ENCODE peak calls at places on chromosomes 12 and 14, in six cellular contexts. One of them, this sample, is unnamed.

GRCh38 chr14:60248697-60249314 is at the start of gene PPM1A:
- DNase-seq in Caco-2: peak
- DNase-seq in WERI-Rb-1: peak
- DNase-seq in BE2C: peak
- DNase-seq in GM23338: peak
- DNase-seq in mammary epithelial cell: peak
- DNase-seq in this sample: peak

GRCh38 chr12:122085006-122085405 is 6.5 kb downstream of the MLXIP start:
- DNase-seq in Caco-2: no peak
- DNase-seq in WERI-Rb-1: peak
- DNase-seq in BE2C: no peak
- DNase-seq in GM23338: no peak
- DNase-seq in mammary epithelial cell: no peak
- DNase-seq in this sample: no peak

GRCh38 chr12:80858356-80858755 is 79.4 kb downstream of the LIN7A start:
- DNase-seq in Caco-2: no peak
- DNase-seq in WERI-Rb-1: no peak
- DNase-seq in BE2C: no peak
- DNase-seq in GM23338: no peak
- DNase-seq in mammary epithelial cell: no peak
- DNase-seq in this sample: no peak

GRCh38 chr12:2095878-2096277 is 43.1 kb downstream of the CACNA1C start:
- DNase-seq in Caco-2: no peak
- DNase-seq in WERI-Rb-1: no peak
- DNase-seq in BE2C: no peak
- DNase-seq in GM23338: no peak
- DNase-seq in mammary epithelial cell: peak
- DNase-seq in this sample: no peak

GRCh38 chr12:84272324-84272723 is 640.3 kb downstream of the SLC6A15 start:
- DNase-seq in Caco-2: no peak
- DNase-seq in WERI-Rb-1: no peak
- DNase-seq in BE2C: no peak
- DNase-seq in GM23338: no peak
- DNase-seq in mammary epithelial cell: no peak
- DNase-seq in this sample: no peak

GRCh38 chr14:27387458-27387857 is 789.6 kb upstream of the NOVA1 start:
- DNase-seq in Caco-2: no peak
- DNase-seq in WERI-Rb-1: no peak
- DNase-seq in BE2C: no peak
- DNase-seq in GM23338: no peak
- DNase-seq in mammary epithelial cell: no peak
- DNase-seq in this sample: no peak

GRCh38 chr12:12804432-12804886 is 8.7 kb upstream of the DDX47 start:
- DNase-seq in Caco-2: no peak
- DNase-seq in WERI-Rb-1: no peak
- DNase-seq in BE2C: no peak
- DNase-seq in GM23338: no peak
- DNase-seq in mammary epithelial cell: peak
- DNase-seq in this sample: no peak

GRCh38 chr14:26775765-26776577 is 178.1 kb upstream of the NOVA1 start:
- DNase-seq in Caco-2: no peak
- DNase-seq in WERI-Rb-1: no peak
- DNase-seq in BE2C: no peak
- DNase-seq in GM23338: no peak
- DNase-seq in mammary epithelial cell: no peak
- DNase-seq in this sample: no peak

GRCh38 chr12:57176139-57176477 is 28.7 kb upstream of the LRP1-AS start:
- DNase-seq in Caco-2: no peak
- DNase-seq in WERI-Rb-1: no peak
- DNase-seq in BE2C: no peak
- DNase-seq in GM23338: no peak
- DNase-seq in mammary epithelial cell: no peak
- DNase-seq in this sample: no peak

GRCh38 chr12:52650520-52651081 is 1.4 kb downstream of the KRT2 start:
- DNase-seq in Caco-2: no peak
- DNase-seq in WERI-Rb-1: no peak
- DNase-seq in BE2C: no peak
- DNase-seq in GM23338: no peak
- DNase-seq in mammary epithelial cell: no peak
- DNase-seq in this sample: no peak

GRCh38 chr12:75850751-75851462 is 180.7 kb downstream of the PHLDA1 start:
- DNase-seq in Caco-2: no peak
- DNase-seq in WERI-Rb-1: no peak
- DNase-seq in BE2C: peak
- DNase-seq in GM23338: no peak
- DNase-seq in mammary epithelial cell: peak
- DNase-seq in this sample: no peak

GRCh38 chr14:90572461-90573150 is 175.8 kb downstream of the CALM1 start:
- DNase-seq in Caco-2: no peak
- DNase-seq in WERI-Rb-1: no peak
- DNase-seq in BE2C: no peak
- DNase-seq in GM23338: no peak
- DNase-seq in mammary epithelial cell: no peak
- DNase-seq in this sample: no peak

GRCh38 chr12:28212182-28212581 is 21.9 kb downstream of the CCDC91 start:
- DNase-seq in Caco-2: no peak
- DNase-seq in WERI-Rb-1: no peak
- DNase-seq in BE2C: no peak
- DNase-seq in GM23338: no peak
- DNase-seq in mammary epithelial cell: no peak
- DNase-seq in this sample: no peak

GRCh38 chr12:69873429-69873828 is 48.4 kb downstream of the MYRFL start:
- DNase-seq in Caco-2: no peak
- DNase-seq in WERI-Rb-1: no peak
- DNase-seq in BE2C: no peak
- DNase-seq in GM23338: no peak
- DNase-seq in mammary epithelial cell: peak
- DNase-seq in this sample: no peak

GRCh38 chr12:2163172-2163927 is 110.6 kb downstream of the CACNA1C start:
- DNase-seq in Caco-2: no peak
- DNase-seq in WERI-Rb-1: no peak
- DNase-seq in BE2C: no peak
- DNase-seq in GM23338: no peak
- DNase-seq in mammary epithelial cell: no peak
- DNase-seq in this sample: no peak

DNA sequence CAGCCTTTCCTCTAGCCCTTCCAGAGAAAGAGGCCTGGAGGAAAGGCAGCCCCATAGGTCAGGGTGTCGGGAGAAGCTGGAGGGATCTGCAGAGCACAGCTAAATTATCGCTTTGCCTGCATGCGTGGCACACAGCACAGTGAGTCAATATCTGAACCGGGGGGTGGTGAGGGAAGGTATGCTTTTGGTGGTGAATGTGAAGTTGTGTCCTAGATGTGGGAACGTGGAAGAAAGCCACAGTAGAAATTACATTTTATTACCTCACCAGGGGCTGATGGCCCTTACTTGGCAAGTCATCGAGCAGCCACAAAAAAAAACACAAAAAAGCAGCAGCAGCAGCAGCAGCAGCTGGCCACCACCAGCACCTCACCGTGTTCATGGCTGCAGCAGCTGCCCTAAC is 243.1 kb downstream of the EGLN3 start:
- DNase-seq in Caco-2: no peak
- DNase-seq in WERI-Rb-1: no peak
- DNase-seq in BE2C: no peak
- DNase-seq in GM23338: no peak
- DNase-seq in mammary epithelial cell: no peak
- DNase-seq in this sample: no peak
- TF ChIP-seq CTCF in Caco-2: no peak
- TF ChIP-seq CTCF in WERI-Rb-1: no peak
- TF ChIP-seq CTCF in BE2C: no peak
- TF ChIP-seq CTCF in GM23338: no peak
- TF ChIP-seq CTCF in mammary epithelial cell: no peak
- TF ChIP-seq CTCF in this sample: no peak

DNA sequence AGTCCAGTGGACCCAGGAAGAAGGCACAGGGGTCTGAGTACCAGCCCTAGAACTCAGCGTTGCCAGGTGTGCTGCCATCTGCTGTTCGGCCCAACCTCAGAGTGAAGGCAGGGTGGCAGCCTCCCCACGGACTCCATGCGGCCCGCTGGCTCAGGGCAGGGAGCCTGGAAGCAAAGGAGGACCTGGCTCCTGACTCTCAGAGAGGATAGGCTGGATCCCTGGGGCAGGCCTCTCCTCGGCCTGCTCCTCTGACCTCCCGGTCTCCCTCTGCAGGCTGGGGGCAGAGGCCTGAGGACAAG is 10.1 kb downstream of the MCRS1 start:
- DNase-seq in Caco-2: peak
- DNase-seq in WERI-Rb-1: no peak
- DNase-seq in BE2C: no peak
- DNase-seq in GM23338: peak
- DNase-seq in mammary epithelial cell: no peak
- DNase-seq in this sample: no peak
- TF ChIP-seq CTCF in Caco-2: peak
- TF ChIP-seq CTCF in WERI-Rb-1: peak
- TF ChIP-seq CTCF in BE2C: peak
- TF ChIP-seq CTCF in GM23338: no peak
- TF ChIP-seq CTCF in mammary epithelial cell: peak
- TF ChIP-seq CTCF in this sample: peak

GRCh38 chr12:101570022-101570421 is 24.7 kb upstream of the MYBPC1 start:
- DNase-seq in Caco-2: peak
- DNase-seq in WERI-Rb-1: no peak
- DNase-seq in BE2C: no peak
- DNase-seq in GM23338: peak
- DNase-seq in mammary epithelial cell: peak
- DNase-seq in this sample: no peak

GRCh38 chr12:101563197-101563596 is 31.6 kb upstream of the MYBPC1 start:
- DNase-seq in Caco-2: no peak
- DNase-seq in WERI-Rb-1: no peak
- DNase-seq in BE2C: no peak
- DNase-seq in GM23338: no peak
- DNase-seq in mammary epithelial cell: peak
- DNase-seq in this sample: no peak

GRCh38 chr12:101566318-101566717 is 28.5 kb upstream of the MYBPC1 start:
- DNase-seq in Caco-2: no peak
- DNase-seq in WERI-Rb-1: no peak
- DNase-seq in BE2C: no peak
- DNase-seq in GM23338: peak
- DNase-seq in mammary epithelial cell: no peak
- DNase-seq in this sample: no peak

GRCh38 chr12:101567918-101568317 is 26.9 kb upstream of the MYBPC1 start:
- DNase-seq in Caco-2: no peak
- DNase-seq in WERI-Rb-1: no peak
- DNase-seq in BE2C: no peak
- DNase-seq in GM23338: no peak
- DNase-seq in mammary epithelial cell: no peak
- DNase-seq in this sample: no peak

GRCh38 chr12:101564912-101565311 is 29.9 kb upstream of the MYBPC1 start:
- DNase-seq in Caco-2: no peak
- DNase-seq in WERI-Rb-1: no peak
- DNase-seq in BE2C: no peak
- DNase-seq in GM23338: peak
- DNase-seq in mammary epithelial cell: no peak
- DNase-seq in this sample: no peak
- TF ChIP-seq CTCF in Caco-2: no peak
- TF ChIP-seq CTCF in WERI-Rb-1: no peak
- TF ChIP-seq CTCF in BE2C: no peak
- TF ChIP-seq CTCF in GM23338: no peak
- TF ChIP-seq CTCF in mammary epithelial cell: no peak
- TF ChIP-seq CTCF in this sample: no peak

GRCh38 chr14:102590667-102591099 is 1.8 kb upstream of the RCOR1 start:
- DNase-seq in Caco-2: peak
- DNase-seq in WERI-Rb-1: peak
- DNase-seq in BE2C: peak
- DNase-seq in GM23338: peak
- DNase-seq in mammary epithelial cell: peak
- DNase-seq in this sample: no peak
- TF ChIP-seq CTCF in Caco-2: peak
- TF ChIP-seq CTCF in WERI-Rb-1: peak
- TF ChIP-seq CTCF in BE2C: peak
- TF ChIP-seq CTCF in GM23338: peak
- TF ChIP-seq CTCF in mammary epithelial cell: peak
- TF ChIP-seq CTCF in this sample: peak

GRCh38 chr12:96774501-96775256 is 132.4 kb upstream of the NEDD1 start:
- DNase-seq in Caco-2: no peak
- DNase-seq in WERI-Rb-1: no peak
- DNase-seq in BE2C: no peak
- DNase-seq in GM23338: no peak
- DNase-seq in mammary epithelial cell: no peak
- DNase-seq in this sample: no peak

GRCh38 chr12:96776908-96777307 is 130.1 kb upstream of the NEDD1 start:
- DNase-seq in Caco-2: no peak
- DNase-seq in WERI-Rb-1: no peak
- DNase-seq in BE2C: no peak
- DNase-seq in GM23338: no peak
- DNase-seq in mammary epithelial cell: no peak
- DNase-seq in this sample: no peak

DNA sequence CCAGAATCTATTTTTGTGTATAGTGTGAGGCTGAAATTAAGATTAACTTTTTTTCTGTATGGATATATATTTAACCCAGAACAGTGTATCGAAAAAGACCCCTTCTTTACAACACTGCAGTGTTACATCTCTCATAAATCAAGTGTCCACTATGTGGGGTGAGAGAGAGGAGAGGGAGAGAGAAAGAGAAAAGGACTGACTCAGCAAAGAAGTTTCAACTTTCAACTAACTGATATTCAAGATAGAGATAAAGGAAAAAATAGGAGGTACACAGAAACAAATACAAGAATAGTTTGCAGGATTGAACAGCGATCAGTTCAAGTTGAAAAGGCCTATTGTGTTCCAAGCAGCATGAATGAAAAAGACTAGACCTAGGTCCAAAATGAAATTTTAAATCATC is 126.7 kb upstream of the NEDD1 start:
- DNase-seq in Caco-2: no peak
- DNase-seq in WERI-Rb-1: no peak
- DNase-seq in BE2C: no peak
- DNase-seq in GM23338: no peak
- DNase-seq in mammary epithelial cell: no peak
- DNase-seq in this sample: no peak
- TF ChIP-seq CTCF in Caco-2: no peak
- TF ChIP-seq CTCF in WERI-Rb-1: no peak
- TF ChIP-seq CTCF in BE2C: no peak
- TF ChIP-seq CTCF in GM23338: no peak
- TF ChIP-seq CTCF in mammary epithelial cell: no peak
- TF ChIP-seq CTCF in this sample: no peak

GRCh38 chr14:72448212-72448611 is 445.7 kb downstream of the DPF3 start:
- DNase-seq in Caco-2: no peak
- DNase-seq in WERI-Rb-1: no peak
- DNase-seq in BE2C: no peak
- DNase-seq in GM23338: no peak
- DNase-seq in mammary epithelial cell: no peak
- DNase-seq in this sample: no peak
- TF ChIP-seq CTCF in Caco-2: no peak
- TF ChIP-seq CTCF in WERI-Rb-1: peak
- TF ChIP-seq CTCF in BE2C: peak
- TF ChIP-seq CTCF in GM23338: peak
- TF ChIP-seq CTCF in mammary epithelial cell: no peak
- TF ChIP-seq CTCF in this sample: no peak

This sample was measured in GM10248.